ENCODE peak calls at places on chromosomes 7 and 10, in four cellular contexts. U is GM03348; J is effector CD4-positive, alpha-beta T cell; Q is activated T-cell treated with anti-CD3 and anti-CD28 coated beads, Interleukin-2, amount 50 U/mL, for 72 hours. W is an unnamed sample.

GRCh38 chr7:112414855-112415490 is 35.3 kb upstream of the IFRD1 start:
- DNase-seq in J (no peak), Q (no peak), U (peak; percentile 44), W (no peak)

GRCh38 chr10:22674215-22674930 is 40.0 kb downstream of the PIP4K2A start:
- DNase-seq in U (no peak), Q (no peak), J (no peak), W (no peak)

GRCh38 chr10:63681965-63682704 is 160.9 kb downstream of the REEP3 start:
- DNase-seq in Q (no peak), J (no peak), U (peak; percentile 79), W (peak; percentile 99)

GRCh38 chr10:116926426-116926825 is 77.1 kb downstream of the ENO4 start:
- DNase-seq in Q (no peak), J (no peak), U (no peak), W (no peak)

GRCh38 chr10:102988404-102989314 is 70.6 kb downstream of the CNNM2 start:
- DNase-seq in U (no peak), Q (no peak), J (no peak), W (no peak)

GRCh38 chr10:78905015-78905939 is 163.5 kb upstream of the ZMIZ1 start:
- DNase-seq in U (no peak), Q (no peak), J (no peak), W (no peak)

GRCh38 chr10:35259769-35260397 is 76.4 kb upstream of the CCNY start:
- DNase-seq in J (no peak), U (peak; percentile 89), Q (peak; percentile 12), W (peak; percentile 88)

GRCh38 chr7:135286876-135287275 is 53.2 kb downstream of the STRA8 start:
- DNase-seq in U (no peak), Q (no peak), J (no peak), W (no peak)

GRCh38 chr10:113997428-113997827 is 46.2 kb upstream of the ADRB1 start:
- DNase-seq in U (no peak), Q (no peak), J (no peak), W (no peak)

GRCh38 chr7:117129538-117129955 is 176.2 kb downstream of the ST7 start:
- DNase-seq in U (no peak), Q (no peak), J (no peak), W (no peak)

GRCh38 chr10:78287618-78288017 is 254.0 kb downstream of the RPS24 start:
- DNase-seq in U (no peak), Q (no peak), J (no peak), W (no peak)

GRCh38 chr10:17474595-17474994 is 20.2 kb upstream of the ST8SIA6 start:
- DNase-seq in Q (no peak), J (no peak), U (no peak), W (no peak)

GRCh38 chr10:76902949-76903348 is 734.7 kb downstream of the KCNMA1 start:
- DNase-seq in J (no peak), Q (peak; percentile 3), U (no peak), W (no peak)